ENCODE peak calls at places on chromosomes 3 and 15, in eight cellular contexts. N is A549, T is psoas muscle, Z is GM23248, P is AG04449, O is foreskin fibroblast, B is GM12865, H is epithelial cell of esophagus. L is an unnamed sample.

GRCh38 chr3:15513810-15514662 is 7.5 kb downstream of the COLQ start:
- DNase-seq in N (no peak), Z (no peak), B (no peak), H (no peak), O (no peak), P (no peak), T (no peak), L (no peak)

GRCh38 chr3:82978368-82978767 is 1216.9 kb upstream of the GBE1 start:
- DNase-seq in O (no peak), B (no peak), P (no peak), Z (no peak), T (no peak), N (no peak), H (no peak), L (no peak)

GRCh38 chr15:27831384-27832262 is 267.5 kb downstream of the OCA2 start:
- DNase-seq in B (no peak), P (no peak), O (no peak), H (no peak), T (peak), N (no peak), Z (no peak), L (no peak)

GRCh38 chr15:87844031-87844430 is 412.5 kb downstream of the NTRK3 start:
- DNase-seq in T (no peak), B (no peak), H (no peak), O (no peak), P (no peak), N (no peak), Z (no peak), L (no peak)

GRCh38 chr15:88657326-88658069 is 18.7 kb downstream of the ISG20 start:
- DNase-seq in B (peak), Z (peak), O (peak), N (peak), T (no peak), H (peak), P (no peak), L (no peak)

GRCh38 chr3:8020459-8020858 is 481.2 kb upstream of the LMCD1 start:
- DNase-seq in B (no peak), P (no peak), N (no peak), T (no peak), O (no peak), H (no peak), Z (no peak), L (no peak)

GRCh38 chr3:12796171-12797123 is at the start of gene CAND2:
- DNase-seq in B (no peak), P (no peak), Z (peak), H (peak), T (peak), O (peak), N (peak), L (peak)

GRCh38 chr15:67946701-67947100 is 106.9 kb upstream of the RNU6-1 start:
- DNase-seq in T (no peak), Z (no peak), O (no peak), N (no peak), H (no peak), B (peak), P (no peak), L (no peak)

GRCh38 chr3:159858650-159859049 is 130.0 kb upstream of the IL12A start:
- DNase-seq in P (no peak), H (peak), Z (no peak), O (no peak), B (no peak), T (no peak), N (no peak), L (no peak)

DNA sequence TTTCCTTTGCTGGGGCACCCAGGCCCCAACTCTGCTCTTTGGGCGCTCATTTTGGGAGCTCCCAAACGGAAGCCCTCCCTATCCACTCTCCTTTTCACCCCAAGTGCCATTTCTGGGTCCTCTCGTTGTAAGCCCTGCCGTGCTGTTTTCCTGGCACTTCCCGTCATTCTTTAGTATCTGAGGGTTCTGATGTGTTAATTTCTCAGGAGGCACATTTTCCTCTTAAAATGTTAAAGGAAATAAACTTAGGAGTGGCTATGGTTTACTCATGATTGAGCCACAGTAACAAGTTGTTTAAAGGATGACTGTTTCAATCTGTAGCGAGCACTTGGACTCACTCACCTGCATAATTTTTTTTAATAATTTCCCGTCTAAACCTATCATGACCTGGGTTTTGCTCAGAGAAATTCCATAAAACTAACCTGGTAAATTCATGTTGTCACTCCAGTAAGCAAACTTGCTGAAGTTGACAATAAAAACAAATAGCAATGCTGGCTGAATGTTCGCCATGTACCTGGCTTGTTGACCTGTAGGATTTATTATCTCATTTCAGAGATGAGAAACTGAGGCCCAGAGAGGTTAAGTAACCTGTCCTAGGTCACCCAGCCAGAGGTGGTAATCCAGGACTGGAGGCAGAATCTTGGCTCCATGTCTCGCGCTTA is 10.6 kb downstream of the ALDH1A3 start:
- DNase-seq in T (no peak), P (no peak), B (no peak), N (no peak), H (peak), Z (peak), O (no peak), L (no peak)
- H3K4me3 ChIP-seq in T (no peak), P (no peak), B (no peak), N (no peak), H (no peak), Z (no peak), O (no peak), L (no peak)

GRCh38 chr3:37910666-37911400 is 49.2 kb downstream of the CTDSPL start:
- DNase-seq in O (no peak), H (no peak), N (no peak), P (no peak), B (no peak), Z (no peak), T (no peak), L (no peak)
- H3K4me3 ChIP-seq in O (no peak), H (no peak), N (no peak), P (no peak), B (no peak), Z (no peak), T (no peak), L (no peak)

GRCh38 chr15:40367038-40367672 is 9.1 kb downstream of the DISP2 start:
- DNase-seq in P (no peak), Z (no peak), O (no peak), N (no peak), B (no peak), T (peak), H (no peak), L (no peak)

GRCh38 chr15:40367673-40368611 is 9.9 kb downstream of the DISP2 start:
- DNase-seq in O (peak), T (peak), N (peak), P (no peak), H (peak), B (peak), Z (peak), L (peak)

GRCh38 chr15:40369474-40369869 is 11.5 kb downstream of the DISP2 start:
- DNase-seq in N (no peak), T (no peak), Z (no peak), O (no peak), P (no peak), H (no peak), B (no peak), L (no peak)

GRCh38 chr15:40369971-40370370 is 12.0 kb downstream of the DISP2 start:
- DNase-seq in T (no peak), H (no peak), Z (no peak), O (no peak), N (no peak), B (no peak), P (no peak), L (no peak)

DNA sequence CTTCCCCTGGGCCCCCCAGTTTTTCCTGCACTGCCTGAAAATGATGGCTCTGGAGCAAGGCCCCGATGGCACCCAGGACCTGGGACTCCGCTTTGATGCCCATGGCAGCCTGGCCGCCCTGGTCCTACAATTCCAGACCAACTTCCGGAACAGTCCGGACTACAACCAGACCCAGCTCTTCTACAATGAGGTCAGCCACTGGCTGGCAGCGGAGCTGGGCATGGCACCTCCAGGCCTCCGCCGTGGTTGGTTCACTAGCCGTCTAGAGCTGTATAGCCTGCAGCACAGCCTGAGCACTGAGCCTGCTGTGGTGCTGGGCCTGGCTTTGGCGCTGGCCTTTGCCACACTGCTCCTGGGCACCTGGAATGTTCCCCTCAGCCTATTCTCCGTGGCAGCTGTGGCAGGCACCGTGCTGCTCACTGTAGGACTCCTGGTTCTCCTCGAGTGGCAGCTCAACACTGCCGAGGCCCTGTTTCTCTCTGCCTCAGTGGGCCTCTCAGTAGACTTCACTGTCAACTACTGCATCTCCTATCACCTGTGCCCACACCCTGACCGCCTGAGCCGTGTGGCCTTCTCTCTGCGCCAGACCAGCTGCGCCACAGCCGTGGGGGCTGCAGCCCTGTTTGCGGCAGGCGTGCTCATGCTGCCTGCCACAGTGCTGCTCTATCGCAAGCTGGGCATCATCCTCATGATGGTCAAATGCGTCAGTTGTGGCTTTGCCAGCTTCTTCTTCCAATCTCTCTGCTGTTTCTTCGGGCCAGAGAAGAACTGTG is 10.9 kb downstream of the DISP2 start:
- DNase-seq in B (no peak), P (no peak), O (no peak), T (no peak), N (no peak), H (no peak), Z (no peak), L (no peak)
- H3K4me3 ChIP-seq in B (no peak), P (no peak), O (no peak), T (no peak), N (no peak), H (no peak), Z (no peak), L (no peak)

GRCh38 chr15:78775472-78775871 is 35.8 kb downstream of the ADAMTS7 start:
- DNase-seq in B (no peak), Z (no peak), T (no peak), O (no peak), H (no peak), P (no peak), N (no peak), L (no peak)

GRCh38 chr15:78772738-78773137 is 38.5 kb downstream of the ADAMTS7 start:
- DNase-seq in T (no peak), B (no peak), P (no peak), H (no peak), N (no peak), Z (no peak), O (no peak), L (no peak)

DNA sequence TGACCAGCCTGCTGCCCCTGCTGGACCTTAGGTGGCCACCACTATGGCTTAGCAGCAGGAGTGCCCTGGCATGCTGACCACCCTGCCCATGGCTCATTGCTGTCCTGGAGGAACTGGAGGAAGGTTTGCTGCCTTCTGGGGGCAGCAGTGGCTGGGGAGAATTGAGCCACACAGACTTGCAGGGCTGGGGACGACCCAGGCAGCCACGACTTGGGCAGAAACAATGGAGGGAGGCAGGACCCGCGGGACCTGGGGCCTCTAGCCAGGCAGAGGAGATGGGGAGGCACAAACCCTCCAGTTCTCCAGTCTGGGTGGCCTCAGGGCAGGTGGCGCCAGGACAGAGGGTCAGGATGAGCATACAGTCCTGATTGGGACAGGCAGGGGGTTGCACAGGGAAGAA is 32.8 kb downstream of the ADAMTS7 start:
- DNase-seq in N (no peak), H (no peak), B (no peak), O (no peak), Z (no peak), T (no peak), P (no peak), L (no peak)
- H3K4me3 ChIP-seq in N (no peak), H (no peak), B (no peak), O (no peak), Z (no peak), T (no peak), P (no peak), L (no peak)

DNA sequence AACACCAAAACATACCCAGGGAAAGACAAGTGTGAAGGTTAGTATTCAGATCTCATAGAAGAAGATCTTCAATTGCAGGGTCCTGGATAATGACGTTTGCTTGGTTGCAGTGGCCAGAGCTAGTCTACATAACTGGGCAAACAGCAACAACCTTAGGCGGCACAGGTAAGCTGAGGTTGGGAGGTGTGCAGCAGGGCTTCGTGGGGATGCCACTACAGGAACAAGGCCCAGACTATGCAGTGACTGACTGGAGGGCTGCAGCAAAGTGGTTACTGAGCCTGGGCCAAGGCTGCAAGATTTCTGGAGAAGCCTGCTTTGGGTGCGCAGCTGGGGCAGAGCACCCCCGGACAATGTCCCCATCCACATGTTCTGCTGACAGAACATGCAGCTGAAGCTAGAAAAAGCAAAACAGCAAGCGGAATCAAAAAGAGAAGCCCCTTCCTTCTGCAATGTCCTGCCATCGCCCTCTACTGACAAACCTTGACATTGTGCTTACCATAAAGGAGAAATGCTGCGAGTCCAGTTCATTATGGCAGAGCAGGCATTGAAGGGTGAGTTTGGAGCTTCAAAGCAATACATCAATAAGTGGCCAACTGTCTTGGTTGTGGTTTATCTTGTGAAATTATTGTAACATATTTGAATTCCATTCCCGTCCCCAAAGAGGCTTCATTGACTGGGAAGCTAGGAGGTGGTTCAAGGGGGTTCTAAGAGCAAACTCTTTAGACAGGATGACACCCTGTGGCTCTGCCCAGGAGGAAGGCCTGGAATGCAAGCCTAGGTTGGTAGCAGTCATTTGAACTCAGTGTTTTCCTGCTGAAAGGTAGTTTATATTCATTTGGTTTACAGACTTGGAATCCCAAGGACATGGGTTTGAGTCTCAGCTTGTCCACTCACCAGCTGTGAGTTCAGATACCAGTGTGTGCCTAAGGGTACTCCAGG is 217.0 kb downstream of the PDCD6IP start:
- DNase-seq in N (peak), B (peak), H (no peak), O (peak), Z (peak), T (no peak), P (no peak), L (no peak)
- H3K4me3 ChIP-seq in N (no peak), B (no peak), H (no peak), O (no peak), Z (no peak), T (no peak), P (no peak), L (no peak)

GRCh38 chr3:44712455-44713075 is at the start of gene ZNF502:
- DNase-seq in T (peak), B (no peak), N (peak), O (peak), Z (peak), P (peak), H (peak), L (peak)
- H3K4me3 ChIP-seq in T (peak), B (no peak), N (peak), O (peak), Z (peak), P (peak), H (peak), L (peak)

GRCh38 chr3:129224984-129225393 is 24.4 kb upstream of the COPG1 start:
- DNase-seq in O (peak), B (no peak), N (peak), P (peak), T (peak), Z (peak), H (peak), L (no peak)
- H3K4me3 ChIP-seq in O (no peak), B (no peak), N (peak), P (no peak), T (peak), Z (peak), H (no peak), L (no peak)